ENCODE peak calls at places on chromosomes 3 and 15, in nine cellular contexts. E is right lobe of liver; Z is A549; B is fibroblast of pulmonary artery; N is AG09309; R is ascending aorta; G is GM06990; M is activated CD8-positive, alpha-beta T cell treated with anti-CD3 and anti-CD28 coated beads for 36 hours; L is HFFc6. D is an unnamed sample.
A peak's percentile ranks its signal among the peaks of the same experiment; 100 is the strongest.

GRCh38 chr15:60720493-60721231 is 241.7 kb upstream of the ICE2 start:
- DNase-seq in E (no peak), Z (no peak), B (no peak), N (no peak), R (no peak), G (peak; percentile 46), M (peak; percentile 85), L (no peak), D (peak; percentile 40)

GRCh38 chr3:193040836-193041672 is 123.4 kb upstream of the MB21D2 start:
- DNase-seq in E (no peak), Z (peak; percentile 55), B (peak; percentile 66), N (peak; percentile 35), R (no peak), G (peak; percentile 30), M (no peak), L (peak; percentile 57), D (peak; percentile 30)

GRCh38 chr15:25947336-25948080 is 84.4 kb upstream of the ATP10A start:
- DNase-seq in E (no peak), Z (peak; percentile 26), B (no peak), N (peak; percentile 29), R (no peak), G (no peak), M (peak; percentile 28), L (peak; percentile 34), D (peak; percentile 16)

GRCh38 chr3:176663819-176664218 is 533.5 kb downstream of the TBL1XR1 start:
- DNase-seq in E (no peak), Z (peak; percentile 42), B (peak; percentile 87), N (peak; percentile 61), R (no peak), G (no peak), M (no peak), L (peak; percentile 48), D (peak; percentile 18)

GRCh38 chr3:64351713-64352595 is 126.7 kb upstream of the PRICKLE2 start:
- DNase-seq in E (no peak), Z (peak; percentile 7), B (peak; percentile 47), N (no peak), R (no peak), G (no peak), M (no peak), L (peak; percentile 20), D (no peak)

GRCh38 chr3:46021516-46021915 is 5.8 kb downstream of the XCR1 start:
- DNase-seq in E (no peak), Z (no peak), B (no peak), N (no peak), R (no peak), G (no peak), M (no peak), L (no peak), D (no peak)

GRCh38 chr3:10835406-10835805 is 19.4 kb downstream of the SLC6A11 start:
- DNase-seq in E (no peak), Z (peak; percentile 7), B (no peak), N (no peak), R (no peak), G (no peak), M (peak; percentile 11), L (no peak), D (no peak)

GRCh38 chr3:94101860-94102259 is 39.0 kb downstream of the NSUN3 start:
- DNase-seq in E (no peak), Z (peak; percentile 18), B (peak; percentile 33), N (no peak), R (no peak), G (no peak), M (no peak), L (peak; percentile 36), D (no peak)

GRCh38 chr3:149810846-149811245 is 2.2 kb upstream of the RNF13 start:
- DNase-seq in E (no peak), Z (no peak), B (no peak), N (no peak), R (no peak), G (no peak), M (no peak), L (no peak), D (no peak)

GRCh38 chr15:99403597-99403996 is 152.3 kb downstream of the LRRC28 start:
- DNase-seq in E (no peak), Z (no peak), B (no peak), N (no peak), R (no peak), G (no peak), M (no peak), L (no peak), D (no peak)

GRCh38 chr3:196554205-196554604 is 14.1 kb downstream of the WDR53 start:
- DNase-seq in E (no peak), Z (no peak), B (no peak), N (no peak), R (no peak), G (no peak), M (no peak), L (no peak), D (no peak)

GRCh38 chr3:196557236-196557635 is 11.1 kb downstream of the WDR53 start:
- DNase-seq in E (no peak), Z (no peak), B (no peak), N (no peak), R (no peak), G (no peak), M (no peak), L (no peak), D (no peak)

GRCh38 chr3:196553551-196553950 is 14.8 kb downstream of the WDR53 start:
- DNase-seq in E (no peak), Z (no peak), B (no peak), N (no peak), R (no peak), G (no peak), M (no peak), L (no peak), D (no peak)

GRCh38 chr3:196555295-196555694 is 13.1 kb downstream of the WDR53 start:
- DNase-seq in E (no peak), Z (no peak), B (no peak), N (no peak), R (no peak), G (no peak), M (no peak), L (no peak), D (no peak)

DNA sequence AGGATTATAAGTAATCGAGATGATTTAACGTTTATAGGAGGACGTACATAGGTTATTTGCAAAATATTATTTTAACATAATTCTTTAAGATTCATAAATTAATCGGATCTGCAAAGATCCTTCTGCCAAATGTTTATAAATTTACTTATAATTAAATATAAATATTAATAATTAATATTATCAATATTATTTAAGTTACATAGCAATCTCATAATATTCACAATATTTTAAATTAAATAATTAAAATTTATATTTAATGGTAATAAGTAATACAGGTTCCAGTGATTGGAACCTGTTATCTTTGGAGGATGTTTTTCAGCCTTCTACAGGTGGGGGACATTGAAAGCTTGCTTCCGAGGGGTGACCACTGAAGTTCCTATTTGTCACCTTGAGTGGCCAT is 16.1 kb downstream of the WDR53 start:
- DNase-seq in E (no peak), Z (no peak), B (no peak), N (no peak), R (no peak), G (no peak), M (no peak), L (no peak), D (no peak)
- TF ChIP-seq CTCF in E (no peak), Z (no peak), B (no peak), N (no peak), R (no peak), G (no peak), M (no peak), L (no peak), D (no peak)

GRCh38 chr3:58214484-58215316 is 3.9 kb upstream of the DNASE1L3 start:
- DNase-seq in E (peak; percentile 46), Z (peak; percentile 31), B (peak; percentile 39), N (no peak), R (no peak), G (peak; percentile 81), M (peak; percentile 80), L (no peak), D (no peak)
- TF ChIP-seq CTCF in E (peak; percentile 26), Z (no peak), B (no peak), N (no peak), R (no peak), G (peak; percentile 38), M (no peak), L (peak; percentile 10), D (no peak)

DNA sequence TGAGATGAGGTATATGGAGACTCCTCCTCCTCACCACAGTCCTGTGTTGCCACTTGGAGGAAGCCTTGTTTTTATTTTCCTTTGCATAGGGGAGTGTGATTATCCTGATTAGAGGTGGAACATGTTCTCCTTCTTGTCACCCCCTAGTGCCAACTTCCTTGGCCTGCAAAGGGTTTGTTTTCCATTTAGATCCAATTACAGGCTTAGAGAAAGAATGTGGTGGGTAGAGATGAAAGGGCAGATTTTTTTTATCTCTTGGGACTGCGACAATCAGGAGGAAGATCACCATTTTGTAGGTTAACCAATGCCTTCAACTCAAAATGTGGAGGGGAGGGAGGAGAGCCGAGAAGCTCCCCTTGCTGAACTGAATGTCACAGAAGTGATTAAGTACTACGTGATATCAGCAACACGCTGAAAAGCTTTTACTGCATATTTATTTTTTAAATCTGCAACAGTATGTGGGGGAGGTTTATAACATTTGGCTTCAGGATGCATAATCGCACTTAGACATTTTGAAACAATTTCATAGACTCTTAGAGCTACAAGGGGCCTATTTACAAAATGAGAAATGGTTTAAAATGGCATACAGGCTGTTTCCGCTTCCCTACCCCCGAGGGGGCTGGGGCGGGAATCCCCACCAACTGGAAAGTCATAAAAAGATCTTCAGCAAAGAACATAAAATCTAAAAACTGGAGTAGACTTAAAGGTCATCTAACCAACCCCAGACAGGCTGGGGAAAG is 2.4 kb downstream of the LMCD1 start:
- DNase-seq in E (no peak), Z (peak; percentile 42), B (no peak), N (no peak), R (no peak), G (peak; percentile 56), M (peak; percentile 50), L (no peak), D (no peak)
- TF ChIP-seq CTCF in E (no peak), Z (no peak), B (no peak), N (no peak), R (no peak), G (peak; percentile 18), M (no peak), L (no peak), D (no peak)

DNA sequence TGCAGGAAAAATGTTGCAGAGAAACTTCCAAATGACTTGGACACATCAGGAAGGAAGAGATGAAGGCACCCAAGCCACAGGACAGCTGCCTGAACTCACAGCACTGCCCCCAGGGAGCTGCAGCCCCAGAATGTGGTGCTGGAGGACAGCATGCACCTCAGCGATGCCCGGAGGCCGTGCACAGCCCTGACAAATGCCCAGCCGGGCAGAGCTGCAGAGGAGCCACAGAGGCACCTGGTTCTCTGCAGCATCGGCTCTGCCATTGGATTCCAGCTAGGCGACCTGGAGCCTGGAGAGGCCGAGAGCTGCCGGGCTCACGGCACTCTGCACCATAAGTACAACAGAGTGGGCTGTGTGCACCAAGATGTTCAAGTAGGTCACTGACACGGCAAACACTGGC is 97.5 kb downstream of the OCA2 start:
- DNase-seq in E (no peak), Z (no peak), B (no peak), N (no peak), R (no peak), G (no peak), M (no peak), L (no peak), D (no peak)
- TF ChIP-seq CTCF in E (no peak), Z (no peak), B (no peak), N (no peak), R (no peak), G (no peak), M (no peak), L (no peak), D (no peak)

GRCh38 chr15:33729648-33730047 is 238.6 kb upstream of the CHRM5 start:
- DNase-seq in E (no peak), Z (peak; percentile 36), B (peak; percentile 36), N (no peak), R (no peak), G (no peak), M (no peak), L (no peak), D (no peak)
- TF ChIP-seq CTCF in E (no peak), Z (peak; percentile 57), B (peak; percentile 31), N (peak; percentile 31), R (no peak), G (peak; percentile 34), M (no peak), L (peak; percentile 66), D (no peak)